ENCODE peak calls at places on chromosomes 4 and X, in six cellular contexts. C is spleen, K is right lobe of liver, M is left ventricle myocardium inferior, E is cardiac muscle cell, D is astrocyte. O is an unnamed sample. For H3K36me3 and H3K4me1, the result is how much of the 10 kb centered on the place peaks cover.

GRCh38 chr4:141913928-141914327 is 277.5 kb downstream of the IL15 start:
- DNase-seq in E (peak), M (no peak), K (no peak), C (no peak), D (no peak), O (no peak)

GRCh38 chr4:173529505-173530325 is at the start of gene HAND2:
- DNase-seq in D (no peak), E (peak), K (no peak), C (no peak), M (peak), O (peak)

GRCh38 chrX:3545901-3546300 is 167.5 kb downstream of the PRKX start:
- DNase-seq in E (no peak), M (no peak), C (no peak), D (no peak), K (no peak), O (no peak)

GRCh38 chr4:98653006-98653405 is 5.4 kb downstream of the TSPAN5 start:
- DNase-seq in M (no peak), C (no peak), E (peak), K (no peak), D (peak), O (no peak)

GRCh38 chr4:40684404-40684803 is 54.7 kb upstream of the RBM47 start:
- DNase-seq in C (no peak), K (no peak), E (no peak), D (no peak), M (no peak), O (no peak)

GRCh38 chr4:10008208-10009005 is 12.9 kb downstream of the SLC2A9 start:
- DNase-seq in D (peak), M (no peak), K (no peak), C (no peak), E (peak), O (no peak)

GRCh38 chr4:47704693-47705325 is 133.1 kb downstream of the CORIN start:
- DNase-seq in D (no peak), K (peak), M (peak), E (peak), C (no peak), O (no peak)

GRCh38 chr4:6504900-6505496 is 32.6 kb upstream of the PPP2R2C start:
- DNase-seq in D (no peak), C (no peak), E (no peak), M (no peak), K (no peak), O (no peak)

GRCh38 chr4:17068396-17068795 is 170.0 kb upstream of the LDB2 start:
- DNase-seq in C (no peak), M (no peak), E (no peak), K (no peak), D (peak), O (no peak)

GRCh38 chr4:150236626-150237025 is 158.4 kb downstream of the DCLK2 start:
- DNase-seq in K (no peak), C (no peak), D (peak), M (no peak), E (no peak), O (no peak)

GRCh38 chrX:77087529-77088169 is 359.5 kb upstream of the FGF16 start:
- DNase-seq in C (no peak), E (peak), M (no peak), K (no peak), D (peak), O (peak)

GRCh38 chrX:77085372-77085771 is 361.8 kb upstream of the FGF16 start:
- DNase-seq in K (no peak), C (no peak), M (no peak), E (no peak), D (no peak), O (no peak)
- H3K36me3 ChIP-seq in K (under half), C (under half), M (under half), E (under half), D (under half), O (under half)

DNA sequence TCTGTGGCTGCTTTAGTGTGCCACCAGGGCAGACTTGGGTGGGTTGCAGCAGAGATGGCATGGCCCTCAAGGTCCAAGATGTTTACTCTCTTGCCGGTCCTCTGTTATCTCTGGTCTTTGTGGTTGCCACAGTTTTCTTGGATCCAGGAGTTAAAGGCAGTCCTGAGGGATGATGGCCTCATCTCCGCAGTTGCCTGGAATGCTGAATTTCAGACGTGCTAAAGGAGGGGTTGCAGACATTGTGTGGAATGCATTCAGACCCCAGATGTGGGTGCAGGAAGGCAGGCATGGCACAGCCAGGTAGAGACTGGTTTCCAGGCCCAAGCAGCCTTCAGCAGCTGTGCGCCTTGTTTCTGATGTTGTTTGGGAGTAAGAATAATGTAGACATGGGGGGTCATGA is 64.4 kb downstream of the TBL1X start:
- DNase-seq in K (no peak), E (no peak), M (no peak), C (no peak), D (no peak), O (no peak)
- H3K4me1 ChIP-seq in K (under half), E (under half), M (under half), C (under half), D (under half), O (under half)

DNA sequence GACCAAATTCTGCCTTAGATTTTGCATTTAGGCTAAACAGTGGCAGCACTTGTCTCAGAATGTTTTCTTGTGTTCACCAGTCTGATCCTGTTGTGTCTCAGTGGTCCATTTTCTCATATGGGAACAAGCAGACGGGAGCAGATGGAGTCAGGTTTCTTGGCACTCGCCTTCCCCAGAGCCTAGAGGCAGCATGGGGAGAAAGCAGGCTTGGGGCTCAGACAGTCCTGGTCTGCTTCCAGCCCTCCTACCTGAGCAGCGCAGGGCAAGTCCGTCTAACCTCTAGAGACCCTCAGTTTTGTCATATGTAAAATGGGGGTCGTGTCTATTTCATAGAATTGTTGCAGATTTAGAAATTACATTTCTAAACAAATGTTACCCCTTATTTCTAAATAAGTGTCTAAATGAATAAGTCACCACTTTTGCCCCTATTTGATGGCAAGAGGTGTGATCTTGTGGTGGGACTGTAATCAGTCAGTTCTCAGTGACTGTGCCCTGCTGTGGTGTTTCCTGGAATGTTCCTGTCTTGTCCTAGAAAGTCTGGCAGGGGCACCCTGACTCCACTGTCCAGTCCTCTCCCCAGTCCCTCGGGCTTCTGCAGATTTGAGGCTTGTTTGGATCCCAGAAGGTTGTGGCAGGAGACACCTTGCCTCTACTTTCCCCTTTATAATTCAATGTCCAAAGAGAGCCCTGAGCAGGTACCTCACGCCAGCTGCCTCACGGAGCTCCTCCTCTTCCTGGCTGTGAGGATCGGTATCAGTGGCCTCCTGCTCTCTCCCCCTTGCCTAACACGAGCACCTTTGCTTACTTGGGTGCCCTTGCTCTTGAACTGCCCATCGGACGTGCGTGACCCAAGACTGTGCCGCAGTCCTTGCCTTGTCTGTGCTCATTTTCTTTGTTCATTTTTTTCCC is 28.1 kb upstream of the MSANTD1 start:
- DNase-seq in C (no peak), D (no peak), K (no peak), E (no peak), M (peak), O (no peak)
- H3K36me3 ChIP-seq in C (half or more), D (under half), K (under half), E (under half), M (half or more), O (half or more)

GRCh38 chr4:154593868-154594267 is 3.3 kb upstream of the FGA start:
- DNase-seq in C (no peak), E (no peak), D (no peak), K (no peak), M (no peak), O (no peak)

GRCh38 chr4:154588198-154588597 is 2.3 kb downstream of the FGA start:
- DNase-seq in E (no peak), M (no peak), D (no peak), C (no peak), K (no peak), O (no peak)

GRCh38 chr4:154589296-154590197 is 995 bp downstream of the FGA start:
- DNase-seq in C (no peak), K (no peak), M (no peak), D (no peak), E (no peak), O (no peak)

GRCh38 chr4:154591890-154592289 is 1.3 kb upstream of the FGA start:
- DNase-seq in E (no peak), C (no peak), M (no peak), D (no peak), K (no peak), O (no peak)

DNA sequence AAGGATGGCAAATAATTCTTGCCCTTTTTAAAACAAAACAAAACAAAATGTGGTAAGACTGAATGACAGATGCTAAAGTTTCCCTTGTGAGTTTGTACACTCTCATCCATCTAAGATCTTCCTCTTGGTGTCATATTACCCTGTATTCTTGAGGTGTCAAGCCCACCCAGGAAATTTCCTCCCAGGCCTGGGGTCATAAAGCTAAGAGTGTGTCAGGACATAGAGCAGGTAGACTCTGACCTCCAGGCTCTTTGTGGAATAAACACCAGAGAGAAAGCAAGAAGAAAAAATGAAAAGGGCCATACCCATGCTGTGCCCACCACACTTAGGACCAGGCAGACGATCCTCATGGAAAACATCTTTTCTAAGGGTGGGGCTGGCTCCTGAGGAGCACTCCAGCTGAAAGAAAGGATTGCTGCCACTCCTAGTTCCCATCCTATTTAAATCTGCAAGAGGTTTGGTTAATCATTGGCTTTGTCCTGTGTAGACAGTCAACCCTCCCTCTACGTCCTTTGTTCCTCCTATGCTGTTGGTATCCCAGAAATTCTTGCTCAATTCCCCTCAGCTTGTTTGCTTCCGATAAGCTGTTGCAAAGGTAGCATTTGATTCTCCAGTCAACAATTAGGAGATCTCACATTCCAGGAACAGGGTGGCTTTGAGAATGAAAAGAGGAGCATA is at the start of gene FGA:
- DNase-seq in D (no peak), M (no peak), E (no peak), K (peak), C (no peak), O (no peak)
- H3K4me1 ChIP-seq in D (under half), M (under half), E (under half), K (under half), C (under half), O (under half)